ENCODE peak calls at places on chromosomes 3 and 15, in six cellular contexts. I is NCI-H1694; D is Caco-2; K is SJCRH30; C is NCI-H1092 treated with DMSO at 0.1 percent for 48 hours; R is effector memory CD8-positive, alpha-beta T cell. T is an unnamed sample.
A peak's percentile ranks its signal among the peaks of the same experiment; 100 is the strongest.

GRCh38 chr15:99744142-99744541 is 10.9 kb upstream of the LYSMD4 start:
- DNase-seq in I (no peak), R (no peak), K (no peak), D (no peak), C (no peak), T (no peak)

GRCh38 chr15:84624359-84624758 is 23.6 kb downstream of the ZSCAN2 start:
- DNase-seq in K (no peak), I (no peak), R (no peak), D (no peak), C (no peak), T (no peak)

GRCh38 chr3:9088431-9089353 is 125.4 kb upstream of the RAD18 start:
- DNase-seq in D (peak; percentile 52), R (no peak), I (no peak), K (no peak), C (peak; percentile 30), T (no peak)

GRCh38 chr3:101518421-101518871 is 5.4 kb upstream of the SENP7 start:
- DNase-seq in D (no peak), C (no peak), I (no peak), K (no peak), R (peak; percentile 39), T (no peak)

GRCh38 chr15:47768730-47769129 is 51.4 kb downstream of the SEMA6D start:
- DNase-seq in D (no peak), K (no peak), C (no peak), R (no peak), I (no peak), T (no peak)

GRCh38 chr3:156675744-156676466 is 1.5 kb downstream of the TIPARP start:
- DNase-seq in C (peak; percentile 45), K (peak; percentile 59), I (peak; percentile 74), D (no peak), R (peak; percentile 45), T (peak; percentile 51)

GRCh38 chr15:88400591-88400990 is 66.6 kb downstream of the MRPL46 start:
- DNase-seq in D (no peak), C (no peak), I (no peak), R (no peak), K (peak; percentile 73), T (no peak)

GRCh38 chr3:157595259-157595658 is 92.0 kb upstream of the VEPH1 start:
- DNase-seq in C (no peak), D (no peak), I (no peak), K (no peak), R (no peak), T (no peak)

GRCh38 chr3:32837789-32838188 is 20.0 kb downstream of the TRIM71 start:
- DNase-seq in C (no peak), R (no peak), K (no peak), I (no peak), D (no peak), T (no peak)

GRCh38 chr3:159779883-159780282 is 208.8 kb upstream of the IL12A start:
- DNase-seq in K (no peak), D (no peak), R (no peak), I (no peak), C (no peak), T (no peak)

GRCh38 chr3:71690222-71690821 is 34.9 kb downstream of the EIF4E3 start:
- DNase-seq in I (no peak), C (no peak), R (no peak), D (no peak), K (no peak), T (no peak)

GRCh38 chr15:38389924-38390542 is 63.9 kb upstream of the FAM98B start:
- DNase-seq in C (peak; percentile 0), D (peak; percentile 67), R (peak; percentile 47), I (peak; percentile 18), K (peak; percentile 54), T (no peak)

GRCh38 chr15:58551764-58552504 is 120.1 kb downstream of the LIPC start:
- DNase-seq in R (no peak), K (peak; percentile 47), I (no peak), D (no peak), C (no peak), T (no peak)

GRCh38 chr3:53420831-53421230 is 73.5 kb upstream of the DCP1A start:
- DNase-seq in R (no peak), C (peak; percentile 3), I (no peak), D (no peak), K (no peak), T (no peak)

GRCh38 chr3:30912304-30912703 is 17.8 kb upstream of the GADL1 start:
- DNase-seq in K (no peak), C (no peak), R (no peak), D (no peak), I (no peak), T (no peak)

GRCh38 chr3:193620650-193621049 is 27.6 kb downstream of the OPA1 start:
- DNase-seq in K (no peak), I (no peak), R (no peak), D (no peak), C (no peak), T (no peak)

GRCh38 chr3:71564361-71564760 is 19.2 kb downstream of the FOXP1 start:
- DNase-seq in I (no peak), R (no peak), K (no peak), C (no peak), D (no peak), T (no peak)

GRCh38 chr3:37997321-37997720 is 6.7 kb downstream of the VILL start:
- DNase-seq in D (peak; percentile 30), R (no peak), C (no peak), K (no peak), I (no peak), T (no peak)

GRCh38 chr3:132343018-132343612 is 25.9 kb downstream of the ACP3 start:
- DNase-seq in R (no peak), I (peak; percentile 58), K (peak; percentile 31), D (peak; percentile 33), C (peak; percentile 59), T (peak; percentile 28)

GRCh38 chr3:172217877-172218276 is 178.5 kb downstream of the FNDC3B start:
- DNase-seq in D (no peak), K (no peak), R (no peak), I (no peak), C (no peak), T (no peak)

GRCh38 chr3:186320862-186321568 is 41.0 kb downstream of the DGKG start:
- DNase-seq in K (no peak), R (no peak), C (peak; percentile 8), D (no peak), I (peak; percentile 20), T (no peak)

GRCh38 chr3:186137051-186137685 is 28.3 kb upstream of the ETV5 start:
- DNase-seq in R (no peak), K (no peak), I (no peak), D (no peak), C (no peak), T (no peak)

T was measured in NCI-H774.